ENCODE peak calls at places on chromosomes 11 and 22, in five cellular contexts. Z is lung microvascular endothelial cell; O is non-pigmented ciliary epithelial cell; L is activated CD4-positive, alpha-beta T cell treated with anti-CD3 and anti-CD28 coated beads, Interleukin-2, amount 50 U/mL, for 48 hours; I is activated CD8-positive, alpha-beta memory T cell treated with anti-CD3 and anti-CD28 coated beads for 48 hours. J is an unnamed sample.

GRCh38 chr11:60915250-60915914 is 1.4 kb downstream of the TMEM109 start:
- DNase-seq in O (no peak), Z (peak; percentile 60), L (peak; percentile 77), I (peak; percentile 40), J (peak; percentile 29)

GRCh38 chr11:107040447-107041444 is 22.5 kb upstream of the GUCY1A2 start:
- DNase-seq in L (no peak), O (peak; percentile 88), I (no peak), Z (no peak), J (no peak)

GRCh38 chr22:20787746-20788626 is 14.1 kb downstream of the SERPIND1 start:
- DNase-seq in O (no peak), L (no peak), I (no peak), Z (no peak), J (no peak)

GRCh38 chr11:107856981-107857517 is 1.5 kb downstream of the SLC35F2 start:
- DNase-seq in I (no peak), O (no peak), Z (no peak), L (no peak), J (no peak)

GRCh38 chr22:20981787-20982562 is at the start of gene LZTR1:
- DNase-seq in I (peak; percentile 40), Z (peak; percentile 89), L (peak; percentile 77), O (no peak), J (peak; percentile 92)

GRCh38 chr22:23263651-23264555 is 83.6 kb downstream of the BCR start:
- DNase-seq in O (no peak), Z (peak; percentile 61), L (peak; percentile 31), I (no peak), J (no peak)

GRCh38 chr11:118882489-118882888 is 1.2 kb upstream of the CXCR5 start:
- DNase-seq in O (no peak), Z (no peak), L (peak; percentile 59), I (no peak), J (no peak)

GRCh38 chr11:82754410-82754809 is 20.7 kb upstream of the FAM181B start:
- DNase-seq in O (no peak), I (no peak), L (no peak), Z (no peak), J (no peak)

GRCh38 chr11:75505966-75506692 is 19.6 kb downstream of the GDPD5 start:
- DNase-seq in I (no peak), L (no peak), Z (no peak), O (no peak), J (no peak)

GRCh38 chr11:134358853-134359490 is 27.2 kb downstream of the GLB1L2 start:
- DNase-seq in I (no peak), O (no peak), L (no peak), Z (no peak), J (no peak)

GRCh38 chr22:39375646-39376045 is 23.9 kb upstream of the TAB1 start:
- DNase-seq in L (no peak), I (no peak), O (no peak), Z (no peak), J (no peak)

GRCh38 chr11:108117746-108118371 is 3.5 kb upstream of the ACAT1 start:
- DNase-seq in I (no peak), Z (peak; percentile 79), O (no peak), L (no peak), J (no peak)

GRCh38 chr11:129611661-129612566 is 203.7 kb upstream of the TMEM45B start:
- DNase-seq in L (no peak), Z (no peak), O (no peak), I (no peak), J (no peak)

GRCh38 chr11:369336-370018 is at the start of gene B4GALNT4:
- DNase-seq in O (no peak), L (peak; percentile 33), Z (peak; percentile 14), I (no peak), J (peak; percentile 40)

J was measured in nucleus accumbens.